ENCODE peak calls at places on chromosomes 2 and 18, in nine cellular contexts. One of them, this sample, is unnamed. For H3K36me3, the result is how much of the 10 kb centered on the place peaks cover.

GRCh38 chr2:344811-345210 is 56.9 kb upstream of the ALKAL2 start:
- DNase-seq in IMR-90: no peak
- DNase-seq in right lobe of liver: no peak
- DNase-seq in NT2/D1: no peak
- DNase-seq in tibial nerve: no peak
- DNase-seq in small intestine: no peak
- DNase-seq in kidney: no peak
- DNase-seq in thoracic aorta: no peak
- DNase-seq in PC-9: no peak
- DNase-seq in this sample: no peak

GRCh38 chr18:44051088-44051487 is 629.6 kb upstream of the SETBP1 start:
- DNase-seq in IMR-90: no peak
- DNase-seq in right lobe of liver: no peak
- DNase-seq in NT2/D1: peak
- DNase-seq in tibial nerve: no peak
- DNase-seq in small intestine: no peak
- DNase-seq in kidney: no peak
- DNase-seq in thoracic aorta: no peak
- DNase-seq in PC-9: no peak
- DNase-seq in this sample: no peak

GRCh38 chr2:235627682-235628081 is 133.8 kb downstream of the AGAP1 start:
- DNase-seq in IMR-90: no peak
- DNase-seq in right lobe of liver: no peak
- DNase-seq in NT2/D1: no peak
- DNase-seq in tibial nerve: no peak
- DNase-seq in small intestine: no peak
- DNase-seq in kidney: no peak
- DNase-seq in thoracic aorta: no peak
- DNase-seq in PC-9: no peak
- DNase-seq in this sample: no peak

GRCh38 chr18:2406544-2406943 is 164.8 kb downstream of the METTL4 start:
- DNase-seq in IMR-90: peak
- DNase-seq in right lobe of liver: no peak
- DNase-seq in NT2/D1: no peak
- DNase-seq in tibial nerve: no peak
- DNase-seq in small intestine: no peak
- DNase-seq in kidney: no peak
- DNase-seq in thoracic aorta: no peak
- DNase-seq in PC-9: no peak
- DNase-seq in this sample: no peak

GRCh38 chr2:119255760-119256573 is 32.3 kb downstream of the STEAP3 start:
- DNase-seq in IMR-90: peak
- DNase-seq in right lobe of liver: no peak
- DNase-seq in NT2/D1: peak
- DNase-seq in tibial nerve: no peak
- DNase-seq in small intestine: no peak
- DNase-seq in kidney: no peak
- DNase-seq in thoracic aorta: no peak
- DNase-seq in PC-9: peak
- DNase-seq in this sample: peak

GRCh38 chr18:12621737-12622306 is 36.1 kb downstream of the SPIRE1 start:
- DNase-seq in IMR-90: peak
- DNase-seq in right lobe of liver: no peak
- DNase-seq in NT2/D1: no peak
- DNase-seq in tibial nerve: no peak
- DNase-seq in small intestine: no peak
- DNase-seq in kidney: no peak
- DNase-seq in thoracic aorta: no peak
- DNase-seq in PC-9: no peak
- DNase-seq in this sample: no peak

GRCh38 chr2:182248362-182248761 is 178.5 kb downstream of the PDE1A start:
- DNase-seq in IMR-90: no peak
- DNase-seq in right lobe of liver: no peak
- DNase-seq in NT2/D1: no peak
- DNase-seq in tibial nerve: no peak
- DNase-seq in small intestine: no peak
- DNase-seq in kidney: no peak
- DNase-seq in thoracic aorta: no peak
- DNase-seq in PC-9: no peak
- DNase-seq in this sample: no peak

GRCh38 chr2:219352448-219353023 is 20.0 kb upstream of the RESP18 start:
- DNase-seq in IMR-90: peak
- DNase-seq in right lobe of liver: no peak
- DNase-seq in NT2/D1: peak
- DNase-seq in tibial nerve: peak
- DNase-seq in small intestine: peak
- DNase-seq in kidney: no peak
- DNase-seq in thoracic aorta: no peak
- DNase-seq in PC-9: peak
- DNase-seq in this sample: peak

GRCh38 chr2:240620149-240620731 is 5.0 kb upstream of the GPR35 start:
- DNase-seq in IMR-90: no peak
- DNase-seq in right lobe of liver: peak
- DNase-seq in NT2/D1: no peak
- DNase-seq in tibial nerve: no peak
- DNase-seq in small intestine: no peak
- DNase-seq in kidney: peak
- DNase-seq in thoracic aorta: no peak
- DNase-seq in PC-9: no peak
- DNase-seq in this sample: no peak

GRCh38 chr18:28062446-28062845 is 114.5 kb downstream of the CDH2 start:
- DNase-seq in IMR-90: no peak
- DNase-seq in right lobe of liver: no peak
- DNase-seq in NT2/D1: no peak
- DNase-seq in tibial nerve: no peak
- DNase-seq in small intestine: no peak
- DNase-seq in kidney: no peak
- DNase-seq in thoracic aorta: no peak
- DNase-seq in PC-9: no peak
- DNase-seq in this sample: no peak

GRCh38 chr2:54632733-54633692 is 90.4 kb upstream of the EML6 start:
- DNase-seq in IMR-90: peak
- DNase-seq in right lobe of liver: peak
- DNase-seq in NT2/D1: no peak
- DNase-seq in tibial nerve: no peak
- DNase-seq in small intestine: no peak
- DNase-seq in kidney: peak
- DNase-seq in thoracic aorta: no peak
- DNase-seq in PC-9: no peak
- DNase-seq in this sample: no peak

GRCh38 chr2:40734797-40735196 is 282.9 kb upstream of the SLC8A1 start:
- DNase-seq in IMR-90: peak
- DNase-seq in right lobe of liver: no peak
- DNase-seq in NT2/D1: no peak
- DNase-seq in tibial nerve: no peak
- DNase-seq in small intestine: no peak
- DNase-seq in kidney: no peak
- DNase-seq in thoracic aorta: no peak
- DNase-seq in PC-9: no peak
- DNase-seq in this sample: no peak

GRCh38 chr2:45774688-45775244 is 123.3 kb downstream of the PRKCE start:
- DNase-seq in IMR-90: no peak
- DNase-seq in right lobe of liver: no peak
- DNase-seq in NT2/D1: no peak
- DNase-seq in tibial nerve: no peak
- DNase-seq in small intestine: peak
- DNase-seq in kidney: no peak
- DNase-seq in thoracic aorta: no peak
- DNase-seq in PC-9: no peak
- DNase-seq in this sample: no peak

GRCh38 chr2:105262662-105263091 is 21.1 kb downstream of the GPR45 start:
- DNase-seq in IMR-90: no peak
- DNase-seq in right lobe of liver: no peak
- DNase-seq in NT2/D1: no peak
- DNase-seq in tibial nerve: no peak
- DNase-seq in small intestine: no peak
- DNase-seq in kidney: no peak
- DNase-seq in thoracic aorta: no peak
- DNase-seq in PC-9: no peak
- DNase-seq in this sample: no peak

GRCh38 chr2:677056-677949 is at the start of gene TMEM18:
- DNase-seq in IMR-90: peak
- DNase-seq in right lobe of liver: no peak
- DNase-seq in NT2/D1: peak
- DNase-seq in tibial nerve: peak
- DNase-seq in small intestine: peak
- DNase-seq in kidney: no peak
- DNase-seq in thoracic aorta: peak
- DNase-seq in PC-9: peak
- DNase-seq in this sample: peak

GRCh38 chr2:171788316-171788993 is 101.2 kb downstream of the DYNC1I2 start:
- DNase-seq in IMR-90: no peak
- DNase-seq in right lobe of liver: no peak
- DNase-seq in NT2/D1: no peak
- DNase-seq in tibial nerve: no peak
- DNase-seq in small intestine: no peak
- DNase-seq in kidney: no peak
- DNase-seq in thoracic aorta: no peak
- DNase-seq in PC-9: no peak
- DNase-seq in this sample: no peak

GRCh38 chr2:171785450-171785849 is 98.2 kb downstream of the DYNC1I2 start:
- DNase-seq in IMR-90: no peak
- DNase-seq in right lobe of liver: no peak
- DNase-seq in NT2/D1: no peak
- DNase-seq in tibial nerve: no peak
- DNase-seq in small intestine: no peak
- DNase-seq in kidney: no peak
- DNase-seq in thoracic aorta: no peak
- DNase-seq in PC-9: no peak
- DNase-seq in this sample: no peak

GRCh38 chr2:171792157-171792556 is 101.9 kb downstream of the SLC25A12 start:
- DNase-seq in IMR-90: no peak
- DNase-seq in right lobe of liver: no peak
- DNase-seq in NT2/D1: no peak
- DNase-seq in tibial nerve: no peak
- DNase-seq in small intestine: no peak
- DNase-seq in kidney: no peak
- DNase-seq in thoracic aorta: no peak
- DNase-seq in PC-9: no peak
- DNase-seq in this sample: no peak

GRCh38 chr2:171789956-171790355 is 102.7 kb downstream of the DYNC1I2 start:
- DNase-seq in IMR-90: no peak
- DNase-seq in right lobe of liver: no peak
- DNase-seq in NT2/D1: no peak
- DNase-seq in tibial nerve: no peak
- DNase-seq in small intestine: no peak
- DNase-seq in kidney: no peak
- DNase-seq in thoracic aorta: no peak
- DNase-seq in PC-9: no peak
- DNase-seq in this sample: no peak

GRCh38 chr2:171787333-171788072 is 100.2 kb downstream of the DYNC1I2 start:
- DNase-seq in IMR-90: no peak
- DNase-seq in right lobe of liver: no peak
- DNase-seq in NT2/D1: no peak
- DNase-seq in tibial nerve: no peak
- DNase-seq in small intestine: no peak
- DNase-seq in kidney: no peak
- DNase-seq in thoracic aorta: no peak
- DNase-seq in PC-9: no peak
- DNase-seq in this sample: no peak
- H3K36me3 ChIP-seq in IMR-90: under half
- H3K36me3 ChIP-seq in right lobe of liver: under half
- H3K36me3 ChIP-seq in NT2/D1: under half
- H3K36me3 ChIP-seq in tibial nerve: under half
- H3K36me3 ChIP-seq in small intestine: under half
- H3K36me3 ChIP-seq in kidney: under half
- H3K36me3 ChIP-seq in thoracic aorta: under half
- H3K36me3 ChIP-seq in PC-9: under half
- H3K36me3 ChIP-seq in this sample: half or more

GRCh38 chr2:172279214-172279613 is 148.2 kb upstream of the ITGA6 start:
- DNase-seq in IMR-90: no peak
- DNase-seq in right lobe of liver: no peak
- DNase-seq in NT2/D1: no peak
- DNase-seq in tibial nerve: no peak
- DNase-seq in small intestine: no peak
- DNase-seq in kidney: no peak
- DNase-seq in thoracic aorta: no peak
- DNase-seq in PC-9: no peak
- DNase-seq in this sample: no peak

GRCh38 chr2:172273910-172274571 is 153.3 kb upstream of the ITGA6 start:
- DNase-seq in IMR-90: no peak
- DNase-seq in right lobe of liver: no peak
- DNase-seq in NT2/D1: no peak
- DNase-seq in tibial nerve: no peak
- DNase-seq in small intestine: no peak
- DNase-seq in kidney: no peak
- DNase-seq in thoracic aorta: no peak
- DNase-seq in PC-9: no peak
- DNase-seq in this sample: no peak

GRCh38 chr2:172276961-172277360 is 150.4 kb upstream of the ITGA6 start:
- DNase-seq in IMR-90: no peak
- DNase-seq in right lobe of liver: no peak
- DNase-seq in NT2/D1: no peak
- DNase-seq in tibial nerve: no peak
- DNase-seq in small intestine: no peak
- DNase-seq in kidney: no peak
- DNase-seq in thoracic aorta: no peak
- DNase-seq in PC-9: no peak
- DNase-seq in this sample: no peak

GRCh38 chr2:172278642-172279041 is 148.7 kb upstream of the ITGA6 start:
- DNase-seq in IMR-90: no peak
- DNase-seq in right lobe of liver: no peak
- DNase-seq in NT2/D1: no peak
- DNase-seq in tibial nerve: no peak
- DNase-seq in small intestine: no peak
- DNase-seq in kidney: no peak
- DNase-seq in thoracic aorta: no peak
- DNase-seq in PC-9: no peak
- DNase-seq in this sample: no peak

GRCh38 chr2:172275239-172275638 is 152.1 kb upstream of the ITGA6 start:
- DNase-seq in IMR-90: no peak
- DNase-seq in right lobe of liver: no peak
- DNase-seq in NT2/D1: no peak
- DNase-seq in tibial nerve: no peak
- DNase-seq in small intestine: no peak
- DNase-seq in kidney: no peak
- DNase-seq in thoracic aorta: no peak
- DNase-seq in PC-9: no peak
- DNase-seq in this sample: no peak
- H3K36me3 ChIP-seq in IMR-90: under half
- H3K36me3 ChIP-seq in right lobe of liver: under half
- H3K36me3 ChIP-seq in NT2/D1: under half
- H3K36me3 ChIP-seq in tibial nerve: under half
- H3K36me3 ChIP-seq in small intestine: under half
- H3K36me3 ChIP-seq in kidney: under half
- H3K36me3 ChIP-seq in thoracic aorta: under half
- H3K36me3 ChIP-seq in PC-9: under half
- H3K36me3 ChIP-seq in this sample: under half

GRCh38 chr18:58393295-58393694 is 235.6 kb downstream of the ALPK2 start:
- DNase-seq in IMR-90: no peak
- DNase-seq in right lobe of liver: no peak
- DNase-seq in NT2/D1: no peak
- DNase-seq in tibial nerve: no peak
- DNase-seq in small intestine: no peak
- DNase-seq in kidney: no peak
- DNase-seq in thoracic aorta: no peak
- DNase-seq in PC-9: no peak
- DNase-seq in this sample: no peak
- H3K36me3 ChIP-seq in IMR-90: under half
- H3K36me3 ChIP-seq in right lobe of liver: under half
- H3K36me3 ChIP-seq in NT2/D1: under half
- H3K36me3 ChIP-seq in tibial nerve: under half
- H3K36me3 ChIP-seq in small intestine: under half
- H3K36me3 ChIP-seq in kidney: under half
- H3K36me3 ChIP-seq in thoracic aorta: under half
- H3K36me3 ChIP-seq in PC-9: under half
- H3K36me3 ChIP-seq in this sample: under half

GRCh38 chr2:43950383-43951008 is 45.3 kb downstream of the LRPPRC start:
- DNase-seq in IMR-90: peak
- DNase-seq in right lobe of liver: no peak
- DNase-seq in NT2/D1: no peak
- DNase-seq in tibial nerve: no peak
- DNase-seq in small intestine: peak
- DNase-seq in kidney: no peak
- DNase-seq in thoracic aorta: no peak
- DNase-seq in PC-9: no peak
- DNase-seq in this sample: peak
- H3K36me3 ChIP-seq in IMR-90: under half
- H3K36me3 ChIP-seq in right lobe of liver: under half
- H3K36me3 ChIP-seq in NT2/D1: half or more
- H3K36me3 ChIP-seq in tibial nerve: under half
- H3K36me3 ChIP-seq in small intestine: under half
- H3K36me3 ChIP-seq in kidney: under half
- H3K36me3 ChIP-seq in thoracic aorta: under half
- H3K36me3 ChIP-seq in PC-9: half or more
- H3K36me3 ChIP-seq in this sample: half or more

This sample was measured in HAP-1.